ENCODE peak calls at places on chromosomes 2 and 18, in five cellular contexts. E, S, R, T and Y are unnamed samples.

GRCh38 chr2:173249661-173250641 is 104.7 kb upstream of the CDCA7 start:
- DNase-seq in E (no peak), S (no peak), R (no peak), T (no peak), Y (no peak)

GRCh38 chr2:23321767-23322166 is 63.2 kb upstream of the KLHL29 start:
- DNase-seq in E (no peak), S (no peak), R (no peak), T (no peak), Y (no peak)

GRCh38 chr2:20122864-20123263 is 71.4 kb upstream of the LAPTM4A start:
- DNase-seq in E (no peak), S (no peak), R (no peak), T (no peak), Y (no peak)

GRCh38 chr18:74745658-74746403 is 148.2 kb downstream of the ZNF407 start:
- DNase-seq in E (peak; percentile 11), S (no peak), R (peak; percentile 6), T (no peak), Y (peak; percentile 27)

GRCh38 chr18:7789853-7790552 is 222.9 kb downstream of the PTPRM start:
- DNase-seq in E (peak; percentile 33), S (no peak), R (peak; percentile 33), T (no peak), Y (peak; percentile 26)

GRCh38 chr2:42932271-42933151 is 140.1 kb upstream of the HAAO start:
- DNase-seq in E (no peak), S (no peak), R (no peak), T (peak; percentile 50), Y (no peak)

GRCh38 chr2:104860141-104860790 is 6.4 kb downstream of the POU3F3 start:
- DNase-seq in E (no peak), S (no peak), R (no peak), T (no peak), Y (no peak)

GRCh38 chr2:150621800-150622199 is 134.3 kb upstream of the RND3 start:
- DNase-seq in E (no peak), S (no peak), R (no peak), T (no peak), Y (no peak)

GRCh38 chr2:217737127-217737526 is 265.7 kb downstream of the TNS1 start:
- DNase-seq in E (no peak), S (no peak), R (no peak), T (no peak), Y (no peak)

GRCh38 chr2:132923787-132924186 is 253.8 kb upstream of the LYPD1 start:
- DNase-seq in E (peak; percentile 52), S (no peak), R (no peak), T (no peak), Y (peak; percentile 70)

GRCh38 chr2:94986392-94986963 is 39.0 kb upstream of the MAL start:
- DNase-seq in E (peak; percentile 63), S (peak; percentile 6), R (peak; percentile 61), T (no peak), Y (peak; percentile 38)

GRCh38 chr18:62151068-62151771 is 35.6 kb downstream of the PIGN start:
- DNase-seq in E (no peak), S (no peak), R (no peak), T (no peak), Y (no peak)

GRCh38 chr2:24919977-24920812 is at the start of gene ADCY3:
- DNase-seq in E (peak; percentile 94), S (peak; percentile 59), R (peak; percentile 66), T (peak; percentile 65), Y (no peak)

GRCh38 chr2:231123362-231123898 is 1.4 kb downstream of the HTR2B start:
- DNase-seq in E (peak; percentile 28), S (no peak), R (no peak), T (no peak), Y (no peak)

GRCh38 chr2:200435379-200435778 is 74.5 kb downstream of the KCTD18 start:
- DNase-seq in E (no peak), S (no peak), R (no peak), T (no peak), Y (no peak)

GRCh38 chr18:76468345-76469275 is 26.4 kb downstream of the ZNF516 start:
- DNase-seq in E (no peak), S (no peak), R (no peak), T (no peak), Y (no peak)

GRCh38 chr2:211860224-211860623 is 678.4 kb downstream of the ERBB4 start:
- DNase-seq in E (peak; percentile 7), S (no peak), R (no peak), T (no peak), Y (no peak)

GRCh38 chr2:74845217-74845751 is 11.4 kb downstream of the HK2 start:
- DNase-seq in E (no peak), S (peak; percentile 37), R (peak; percentile 55), T (peak; percentile 68), Y (peak; percentile 61)

GRCh38 chr2:121092095-121092494 is 192.9 kb downstream of the TFCP2L1 start:
- DNase-seq in E (no peak), S (no peak), R (no peak), T (no peak), Y (no peak)

GRCh38 chr18:64807560-64807959 is 658.7 kb upstream of the LINC00305 start:
- DNase-seq in E (no peak), S (no peak), R (no peak), T (no peak), Y (no peak)

GRCh38 chr18:47730795-47731194 is 199.7 kb downstream of the SMAD2 start:
- DNase-seq in E (no peak), S (no peak), R (no peak), T (no peak), Y (no peak)
- TF ChIP-seq CTCF in E (no peak), S (no peak), R (no peak), T (no peak), Y (no peak)

GRCh38 chr18:10352671-10353070 is 101.8 kb upstream of the APCDD1 start:
- DNase-seq in E (no peak), S (no peak), R (no peak), T (no peak), Y (no peak)

GRCh38 chr18:10351858-10352257 is 102.6 kb upstream of the APCDD1 start:
- DNase-seq in E (no peak), S (no peak), R (no peak), T (no peak), Y (no peak)

GRCh38 chr18:10351221-10351795 is 103.1 kb upstream of the APCDD1 start:
- DNase-seq in E (no peak), S (no peak), R (no peak), T (no peak), Y (no peak)

GRCh38 chr18:10354241-10354811 is 100.1 kb upstream of the APCDD1 start:
- DNase-seq in E (no peak), S (no peak), R (no peak), T (no peak), Y (no peak)

DNA sequence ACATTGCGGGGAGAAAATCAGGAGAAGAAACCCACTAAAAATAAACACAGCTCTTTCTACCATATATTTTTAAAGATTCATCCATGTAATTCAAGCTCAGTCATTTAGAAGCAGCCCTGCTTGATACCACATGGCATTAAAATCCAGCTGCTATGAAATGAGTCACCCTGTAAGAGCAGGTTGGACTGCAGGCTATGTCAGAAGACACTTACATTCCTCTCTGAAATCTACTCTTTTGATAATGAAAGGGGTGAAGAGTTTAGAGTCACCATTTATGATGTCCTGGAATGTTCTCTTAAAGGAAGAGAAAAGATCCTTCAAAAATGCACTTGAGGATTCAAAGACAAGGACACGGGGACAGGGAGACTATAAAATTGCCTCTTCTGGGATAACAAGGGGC is 100.6 kb upstream of the APCDD1 start:
- DNase-seq in E (no peak), S (no peak), R (no peak), T (no peak), Y (peak; percentile 55)
- H3K27ac ChIP-seq in E (no peak overlapping the region), S (no peak overlapping the region), R (no peak overlapping the region), T (no peak overlapping the region), Y (peak overlapping the region; percentile 0)

GRCh38 chr2:46564811-46565241 is 85.5 kb downstream of the TMEM247 start:
- DNase-seq in E (no peak), S (no peak), R (no peak), T (no peak), Y (no peak)
- TF ChIP-seq CTCF in E (no peak), S (no peak), R (no peak), T (peak; percentile 12), Y (no peak)

GRCh38 chr2:239238381-239238780 is 162.4 kb downstream of the HDAC4 start:
- DNase-seq in E (no peak), S (no peak), R (no peak), T (no peak), Y (no peak)

GRCh38 chr2:239239607-239240479 is 161.0 kb downstream of the HDAC4 start:
- DNase-seq in E (peak; percentile 76), S (no peak), R (no peak), T (no peak), Y (no peak)

GRCh38 chr2:239240480-239240881 is 160.3 kb downstream of the HDAC4 start:
- DNase-seq in E (peak; percentile 80), S (no peak), R (no peak), T (no peak), Y (no peak)

GRCh38 chr2:239236808-239237205 is 164.0 kb downstream of the HDAC4 start:
- DNase-seq in E (no peak), S (no peak), R (no peak), T (no peak), Y (no peak)

DNA sequence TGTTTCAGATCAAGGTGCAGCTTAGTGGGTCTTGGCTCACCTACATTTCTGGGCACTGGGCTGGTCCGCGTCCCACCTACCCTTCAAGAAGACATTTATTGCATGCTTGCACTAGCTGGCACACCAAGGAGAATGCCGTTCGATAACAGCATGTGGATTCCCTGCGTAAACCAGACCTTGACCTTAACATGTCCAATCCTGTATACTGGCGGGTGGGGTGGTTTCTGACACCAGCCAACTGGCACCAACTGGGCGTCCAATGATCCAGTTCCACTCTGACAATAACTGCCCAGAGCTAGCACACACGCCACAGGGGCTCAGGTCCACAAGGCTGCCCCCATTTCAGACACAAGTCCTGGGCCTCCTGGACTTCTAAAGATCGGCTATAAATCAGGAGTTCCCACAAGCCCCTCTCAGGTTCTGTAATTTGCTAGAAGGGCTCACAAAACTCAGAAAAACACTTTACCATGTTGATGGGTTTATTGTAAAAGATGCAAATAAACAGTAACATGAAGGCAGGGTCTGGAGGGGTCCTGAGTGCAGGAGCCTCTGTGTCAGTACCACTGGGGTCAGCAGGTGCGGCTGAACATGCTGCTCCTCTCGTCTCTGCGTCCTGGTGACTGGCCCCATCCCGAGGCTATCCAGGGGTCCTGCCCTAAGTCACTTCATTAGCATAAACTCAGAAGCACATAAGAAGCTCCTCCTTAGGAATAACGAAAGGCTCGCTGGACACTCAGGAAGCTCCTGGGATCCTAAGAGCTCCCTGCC is 161.8 kb downstream of the HDAC4 start:
- DNase-seq in E (no peak), S (no peak), R (no peak), T (no peak), Y (no peak)
- H3K27ac ChIP-seq in E (no peak overlapping the region), S (no peak overlapping the region), R (no peak overlapping the region), T (peak overlapping the region; percentile 50), Y (no peak overlapping the region)

DNA sequence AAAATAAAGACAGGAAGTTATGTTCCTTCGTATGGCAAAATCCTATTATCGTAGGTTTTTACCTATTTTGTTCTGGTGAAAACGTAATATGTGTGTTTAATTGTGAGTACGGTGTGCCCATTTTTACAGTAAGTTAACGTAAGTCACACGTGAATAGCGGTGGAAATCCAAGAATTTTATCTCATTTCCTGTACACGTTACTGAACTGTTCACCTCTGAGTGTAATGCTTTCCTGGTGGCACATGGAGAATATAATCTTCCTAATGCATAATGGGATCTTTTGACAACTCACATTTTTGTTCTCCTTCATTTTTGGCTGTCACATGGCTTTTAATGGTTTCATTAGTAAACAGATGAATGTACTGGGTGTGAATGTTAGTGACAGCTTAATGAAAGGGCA is 28.2 kb downstream of the BCL2L11 start:
- DNase-seq in E (no peak), S (no peak), R (no peak), T (no peak), Y (no peak)
- TF ChIP-seq CTCF in E (no peak), S (no peak), R (no peak), T (no peak), Y (no peak)

GRCh38 chr2:240136671-240137292 is 677 bp upstream of the COPS9 start:
- DNase-seq in E (no peak), S (peak; percentile 15), R (no peak), T (no peak), Y (no peak)
- H3K27ac ChIP-seq in E (no peak overlapping the region), S (peak overlapping the region; percentile 24), R (peak overlapping the region; percentile 84), T (peak overlapping the region; percentile 56), Y (no peak overlapping the region)